ENCODE peak calls at places on chromosomes 1 and 21, in nine cellular contexts. Z, D, G, Y, L, K, P, F and V are unnamed samples.
A peak's percentile ranks its signal among the peaks of the same experiment; 100 is the strongest.

GRCh38 chr1:11358991-11359390 is 86.0 kb downstream of the UBIAD1 start:
- DNase-seq in L (no peak), Y (no peak), P (no peak), K (no peak), Z (no peak), D (no peak), F (no peak), G (no peak), V (no peak)

GRCh38 chr1:106937104-106937503 is 119.4 kb upstream of the PRMT6 start:
- DNase-seq in D (no peak), G (no peak), Z (no peak), F (no peak), P (no peak), K (no peak), Y (no peak), L (no peak), V (no peak)

GRCh38 chr1:163571950-163572349 is 250.2 kb downstream of the NUF2 start:
- DNase-seq in D (no peak), F (no peak), Y (no peak), P (no peak), L (no peak), Z (no peak), G (no peak), K (no peak), V (no peak)

GRCh38 chr1:51264470-51264869 is 28.4 kb downstream of the RNF11 start:
- DNase-seq in P (no peak), G (no peak), Z (no peak), F (no peak), L (no peak), K (no peak), Y (peak; percentile 27), D (no peak), V (no peak)

GRCh38 chr1:185208626-185209170 is 51.7 kb downstream of the SWT1 start:
- DNase-seq in K (no peak), D (no peak), F (no peak), P (no peak), L (no peak), G (no peak), Z (no peak), Y (no peak), V (no peak)

GRCh38 chr21:35643176-35643575 is 417.1 kb downstream of the SETD4 start:
- DNase-seq in F (no peak), P (no peak), Z (no peak), G (no peak), D (no peak), Y (no peak), L (no peak), K (no peak), V (no peak)

GRCh38 chr1:28893403-28894102 is 20.8 kb upstream of the EPB41 start:
- DNase-seq in F (peak; percentile 36), L (no peak), G (no peak), K (no peak), Z (no peak), D (no peak), Y (no peak), P (no peak), V (no peak)

GRCh38 chr1:101244842-101245574 is 8.2 kb downstream of the S1PR1 start:
- DNase-seq in D (no peak), L (no peak), Z (no peak), Y (no peak), K (no peak), F (no peak), P (no peak), G (no peak), V (no peak)

GRCh38 chr1:161486806-161487482 is 18.3 kb upstream of the FCGR2A start:
- DNase-seq in D (no peak), L (no peak), Z (peak; percentile 21), G (peak; percentile 10), P (no peak), Y (peak; percentile 47), F (peak; percentile 78), K (no peak), V (no peak)

GRCh38 chr1:197526736-197527371 is 248.4 kb downstream of the DENND1B start:
- DNase-seq in Z (no peak), G (no peak), K (no peak), L (no peak), D (no peak), Y (peak; percentile 65), F (peak; percentile 44), P (no peak), V (no peak)

GRCh38 chr1:81695741-81696140 is 105.0 kb upstream of the ADGRL2 start:
- DNase-seq in L (no peak), K (no peak), F (no peak), G (no peak), Y (no peak), P (no peak), Z (no peak), D (no peak), V (no peak)